ENCODE peak calls at places on chromosomes 13 and 19, in five cellular contexts. L, S, O, R and X are unnamed samples.
A peak's percentile ranks its signal among the peaks of the same experiment; 100 is the strongest.

GRCh38 chr19:1618157-1619093 is 13.2 kb upstream of the UQCR11 start:
- DNase-seq in L (peak; percentile 83), S (no peak), O (peak; percentile 83), R (no peak), X (no peak)

GRCh38 chr13:35882722-35883497 is 248.3 kb downstream of the DCLK1 start:
- DNase-seq in L (no peak), S (no peak), O (no peak), R (peak; percentile 47), X (peak; percentile 5)

GRCh38 chr13:86155756-86156155 is 356.5 kb upstream of the SLITRK6 start:
- DNase-seq in L (no peak), S (no peak), O (peak; percentile 2), R (no peak), X (no peak)

GRCh38 chr19:35211545-35212230 is 16.9 kb downstream of the FAM187B start:
- DNase-seq in L (no peak), S (no peak), O (no peak), R (no peak), X (no peak)

GRCh38 chr13:97125051-97125809 is 96.9 kb upstream of the MBNL2 start:
- DNase-seq in L (no peak), S (no peak), O (peak; percentile 60), R (peak; percentile 74), X (peak; percentile 92)

GRCh38 chr19:16527971-16528521 is 14.2 kb downstream of the CHERP start:
- DNase-seq in L (peak; percentile 56), S (no peak), O (peak; percentile 55), R (no peak), X (peak; percentile 18)

GRCh38 chr13:22082030-22082429 is 411.2 kb downstream of the FGF9 start:
- DNase-seq in L (no peak), S (no peak), O (no peak), R (no peak), X (no peak)

GRCh38 chr19:54469496-54469934 is 3.6 kb downstream of the CDC42EP5 start:
- DNase-seq in L (no peak), S (no peak), O (no peak), R (no peak), X (no peak)

GRCh38 chr13:110411316-110412105 is 104.4 kb downstream of the COL4A2 start:
- DNase-seq in L (no peak), S (no peak), O (no peak), R (no peak), X (peak; percentile 71)

GRCh38 chr19:4717191-4717965 is 6.3 kb downstream of the DPP9 start:
- DNase-seq in L (no peak), S (no peak), O (no peak), R (peak; percentile 70), X (no peak)

GRCh38 chr19:32936065-32936464 is 35.7 kb downstream of the CEP89 start:
- DNase-seq in L (no peak), S (no peak), O (no peak), R (no peak), X (no peak)

GRCh38 chr13:45162194-45162593 is 38.7 kb downstream of the KCTD4 start:
- DNase-seq in L (no peak), S (no peak), O (no peak), R (peak; percentile 44), X (peak; percentile 64)

GRCh38 chr19:1091544-1092175 is 3.5 kb downstream of the POLR2E start:
- DNase-seq in L (no peak), S (no peak), O (no peak), R (no peak), X (no peak)

GRCh38 chr13:97319088-97319487 is 97.0 kb downstream of the MBNL2 start:
- DNase-seq in L (no peak), S (no peak), O (no peak), R (peak; percentile 54), X (peak; percentile 76)

GRCh38 chr13:34803756-34804155 is 138.3 kb upstream of the NBEA start:
- DNase-seq in L (no peak), S (no peak), O (no peak), R (no peak), X (no peak)

GRCh38 chr19:2627319-2627829 is 75.1 kb downstream of the GNG7 start:
- DNase-seq in L (no peak), S (no peak), O (peak; percentile 37), R (peak; percentile 99), X (peak; percentile 97)

GRCh38 chr13:51324714-51325440 is 14.6 kb upstream of the SERPINE3 start:
- DNase-seq in L (peak; percentile 71), S (no peak), O (no peak), R (no peak), X (no peak)

GRCh38 chr13:105202384-105202783 is 1333.1 kb downstream of the EFNB2 start:
- DNase-seq in L (no peak), S (peak; percentile 14), O (peak; percentile 79), R (peak; percentile 47), X (peak; percentile 51)

GRCh38 chr19:6740589-6741348 is 1.3 kb downstream of the TRIP10 start:
- DNase-seq in L (peak; percentile 69), S (peak; percentile 67), O (peak; percentile 62), R (peak; percentile 19), X (peak; percentile 55)

GRCh38 chr19:44527554-44527953 is 1.9 kb downstream of the CEACAM20 start:
- DNase-seq in L (no peak), S (no peak), O (no peak), R (no peak), X (no peak)

GRCh38 chr13:60139272-60139671 is 24.5 kb downstream of the DIAPH3 start:
- DNase-seq in L (no peak), S (no peak), O (no peak), R (peak; percentile 43), X (no peak)

GRCh38 chr19:39518458-39518857 is 3.5 kb downstream of the SELENOV start:
- DNase-seq in L (peak; percentile 71), S (no peak), O (peak; percentile 69), R (no peak), X (no peak)

GRCh38 chr19:51246153-51246552 is 4.7 kb upstream of the SIGLECL1 start:
- DNase-seq in L (no peak), S (no peak), O (no peak), R (peak; percentile 1), X (no peak)

GRCh38 chr13:52156724-52157251 is 2.6 kb downstream of the NEK3 start:
- DNase-seq in L (no peak), S (no peak), O (no peak), R (peak; percentile 36), X (peak; percentile 22)

GRCh38 chr19:31559494-31559893 is 210.3 kb upstream of the TSHZ3 start:
- DNase-seq in L (no peak), S (no peak), O (no peak), R (no peak), X (no peak)

GRCh38 chr19:45395524-45396388 is 9.1 kb downstream of the PPP1R13L start:
- DNase-seq in L (peak; percentile 86), S (no peak), O (peak; percentile 91), R (no peak), X (no peak)

GRCh38 chr13:80196756-80197155 is 144.2 kb downstream of the SPRY2 start:
- DNase-seq in L (no peak), S (no peak), O (no peak), R (peak; percentile 13), X (peak; percentile 41)

GRCh38 chr13:38657191-38657590 is 29.7 kb upstream of the FREM2 start:
- DNase-seq in L (no peak), S (no peak), O (no peak), R (peak; percentile 6), X (peak; percentile 38)

GRCh38 chr13:50323440-50324070 is 308.3 kb downstream of the KCNRG start:
- DNase-seq in L (no peak), S (no peak), O (no peak), R (peak; percentile 96), X (peak; percentile 83)

GRCh38 chr13:70960841-70961443 is 852.7 kb upstream of the KLHL1 start:
- DNase-seq in L (no peak), S (peak; percentile 29), O (peak; percentile 27), R (peak; percentile 13), X (peak; percentile 50)

GRCh38 chr19:17777840-17778620 is 16.9 kb upstream of the B3GNT3 start:
- DNase-seq in L (peak; percentile 97), S (peak; percentile 54), O (peak; percentile 92), R (peak; percentile 10), X (peak; percentile 56)

GRCh38 chr19:42018503-42019193 is 24.6 kb upstream of the ATP1A3 start:
- DNase-seq in L (no peak), S (no peak), O (no peak), R (peak; percentile 39), X (no peak)

GRCh38 chr13:107864543-107865460 is 350.5 kb downstream of the LIG4 start:
- DNase-seq in L (no peak), S (peak; percentile 84), O (peak; percentile 78), R (peak; percentile 86), X (peak; percentile 87)

GRCh38 chr19:32550666-32551065 is 30.3 kb upstream of the PDCD5 start:
- DNase-seq in L (no peak), S (no peak), O (no peak), R (no peak), X (no peak)

GRCh38 chr13:41696163-41697003 is 239.0 kb downstream of the RGCC start:
- DNase-seq in L (no peak), S (no peak), O (peak; percentile 97), R (peak; percentile 92), X (peak; percentile 86)

GRCh38 chr19:30102239-30102638 is 160.2 kb downstream of the URI1 start:
- DNase-seq in L (no peak), S (no peak), O (no peak), R (no peak), X (no peak)

GRCh38 chr13:44331912-44332840 is 41.4 kb upstream of the SERP2 start:
- DNase-seq in L (no peak), S (no peak), O (no peak), R (peak; percentile 84), X (peak; percentile 85)

GRCh38 chr13:27251166-27252088 is at the start of gene RPL21:
- DNase-seq in L (peak; percentile 92), S (peak; percentile 86), O (peak; percentile 97), R (peak; percentile 99), X (peak; percentile 98)

GRCh38 chr19:38506723-38507550 is 73.4 kb downstream of the RYR1 start:
- DNase-seq in L (peak; percentile 98), S (peak; percentile 48), O (peak; percentile 94), R (no peak), X (peak; percentile 74)
- H3K4ac ChIP-seq in L (no peak overlapping the region), S (no peak overlapping the region), O (no peak overlapping the region), R (no peak overlapping the region), X (no peak overlapping the region)

GRCh38 chr13:40503026-40503425 is 163.4 kb downstream of the FOXO1 start:
- DNase-seq in L (no peak), S (no peak), O (no peak), R (no peak), X (no peak)
- H2BK5ac ChIP-seq in L (no peak overlapping the region), S (no peak overlapping the region), O (no peak overlapping the region), R (no peak overlapping the region), X (no peak overlapping the region)

DNA sequence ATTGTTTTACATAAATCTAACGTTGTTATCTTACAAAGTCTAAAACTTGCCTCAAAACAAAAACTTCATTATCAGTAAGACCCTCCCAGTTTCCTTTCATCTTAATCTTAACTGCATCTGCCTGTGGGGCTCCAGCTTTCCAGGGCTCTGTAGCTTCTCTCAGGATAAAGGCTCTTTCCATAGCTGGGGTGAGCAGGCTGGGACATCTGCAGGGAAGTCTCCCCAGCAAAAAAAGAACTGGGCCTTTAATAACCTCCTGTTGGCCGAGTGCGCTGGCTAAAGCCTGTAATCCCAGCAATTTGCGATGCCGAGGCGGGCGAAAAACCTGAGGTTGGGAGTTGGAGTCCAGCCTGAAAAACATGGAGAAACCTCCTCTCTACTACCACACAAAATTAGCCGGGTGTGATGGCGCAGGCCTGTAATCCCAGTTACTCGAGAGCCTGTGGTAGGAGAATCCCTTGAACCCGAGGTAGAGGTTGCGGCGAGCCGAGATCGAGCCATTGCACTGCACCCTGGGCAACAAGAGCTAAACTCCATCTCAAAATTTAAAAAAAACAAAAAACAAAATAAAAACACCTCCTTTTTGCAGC is 142.9 kb downstream of the ZNF737 start:
- DNase-seq in L (no peak), S (peak; percentile 41), O (peak; percentile 88), R (no peak), X (peak; percentile 3)
- H3K4ac ChIP-seq in L (no peak overlapping the region), S (no peak overlapping the region), O (no peak overlapping the region), R (no peak overlapping the region), X (no peak overlapping the region)

GRCh38 chr19:20066861-20067260 is 10.9 kb upstream of the ZNF90 start:
- DNase-seq in L (no peak), S (no peak), O (peak; percentile 82), R (no peak), X (no peak)
- H2BK5ac ChIP-seq in L (no peak overlapping the region), S (no peak overlapping the region), O (no peak overlapping the region), R (no peak overlapping the region), X (no peak overlapping the region)